ENCODE peak calls at places on chromosomes 6 and 20, in six cellular contexts. One of them, this sample, is unnamed. For H3K79me2, the result is how much of the 10 kb centered on the place peaks cover.

GRCh38 chr6:166330612-166331011 is 11.7 kb downstream of the SFT2D1 start:
- DNase-seq in mesendoderm: peak
- DNase-seq in fibroblast of lung: peak
- DNase-seq in GM23338: peak
- DNase-seq in H1: peak
- DNase-seq in PC-9: no peak
- DNase-seq in this sample: no peak

GRCh38 chr6:336159-337114 is 44.1 kb downstream of the DUSP22 start:
- DNase-seq in mesendoderm: no peak
- DNase-seq in fibroblast of lung: no peak
- DNase-seq in GM23338: no peak
- DNase-seq in H1: no peak
- DNase-seq in PC-9: no peak
- DNase-seq in this sample: no peak

GRCh38 chr6:146103416-146104072 is 74.7 kb downstream of the GRM1 start:
- DNase-seq in mesendoderm: peak
- DNase-seq in fibroblast of lung: no peak
- DNase-seq in GM23338: peak
- DNase-seq in H1: no peak
- DNase-seq in PC-9: no peak
- DNase-seq in this sample: no peak

GRCh38 chr6:170243386-170243785 is 47.5 kb downstream of the DLL1 start:
- DNase-seq in mesendoderm: no peak
- DNase-seq in fibroblast of lung: no peak
- DNase-seq in GM23338: no peak
- DNase-seq in H1: no peak
- DNase-seq in PC-9: no peak
- DNase-seq in this sample: no peak

GRCh38 chr20:47620808-47621805 is 119.4 kb downstream of the NCOA3 start:
- DNase-seq in mesendoderm: peak
- DNase-seq in fibroblast of lung: peak
- DNase-seq in GM23338: peak
- DNase-seq in H1: no peak
- DNase-seq in PC-9: peak
- DNase-seq in this sample: peak

GRCh38 chr6:145247677-145248419 is 487.5 kb downstream of the EPM2A start:
- DNase-seq in mesendoderm: peak
- DNase-seq in fibroblast of lung: peak
- DNase-seq in GM23338: no peak
- DNase-seq in H1: no peak
- DNase-seq in PC-9: peak
- DNase-seq in this sample: peak

GRCh38 chr20:41534842-41535241 is 83.3 kb downstream of the CHD6 start:
- DNase-seq in mesendoderm: no peak
- DNase-seq in fibroblast of lung: peak
- DNase-seq in GM23338: no peak
- DNase-seq in H1: no peak
- DNase-seq in PC-9: no peak
- DNase-seq in this sample: no peak

GRCh38 chr6:129289442-129289841 is 406.5 kb downstream of the LAMA2 start:
- DNase-seq in mesendoderm: no peak
- DNase-seq in fibroblast of lung: no peak
- DNase-seq in GM23338: no peak
- DNase-seq in H1: no peak
- DNase-seq in PC-9: no peak
- DNase-seq in this sample: no peak

GRCh38 chr6:170006524-170007467 is 255.4 kb downstream of the ERMARD start:
- DNase-seq in mesendoderm: peak
- DNase-seq in fibroblast of lung: no peak
- DNase-seq in GM23338: peak
- DNase-seq in H1: peak
- DNase-seq in PC-9: no peak
- DNase-seq in this sample: no peak

GRCh38 chr6:52109073-52109635 is 21.7 kb upstream of the PKHD1 start:
- DNase-seq in mesendoderm: no peak
- DNase-seq in fibroblast of lung: no peak
- DNase-seq in GM23338: no peak
- DNase-seq in H1: no peak
- DNase-seq in PC-9: no peak
- DNase-seq in this sample: no peak

GRCh38 chr6:27062755-27063154 is 184.7 kb upstream of the PRSS16 start:
- DNase-seq in mesendoderm: no peak
- DNase-seq in fibroblast of lung: no peak
- DNase-seq in GM23338: no peak
- DNase-seq in H1: no peak
- DNase-seq in PC-9: no peak
- DNase-seq in this sample: no peak

GRCh38 chr6:144715344-144715743 is 430.2 kb downstream of the UTRN start:
- DNase-seq in mesendoderm: peak
- DNase-seq in fibroblast of lung: no peak
- DNase-seq in GM23338: no peak
- DNase-seq in H1: no peak
- DNase-seq in PC-9: no peak
- DNase-seq in this sample: peak

GRCh38 chr6:135576055-135576454 is 78.5 kb upstream of the AHI1 start:
- DNase-seq in mesendoderm: no peak
- DNase-seq in fibroblast of lung: peak
- DNase-seq in GM23338: no peak
- DNase-seq in H1: no peak
- DNase-seq in PC-9: no peak
- DNase-seq in this sample: no peak

GRCh38 chr6:117771403-117771802 is 96.1 kb downstream of the NUS1 start:
- DNase-seq in mesendoderm: no peak
- DNase-seq in fibroblast of lung: no peak
- DNase-seq in GM23338: no peak
- DNase-seq in H1: no peak
- DNase-seq in PC-9: no peak
- DNase-seq in this sample: no peak

GRCh38 chr6:170080828-170081368 is 210.0 kb downstream of the DLL1 start:
- DNase-seq in mesendoderm: no peak
- DNase-seq in fibroblast of lung: no peak
- DNase-seq in GM23338: no peak
- DNase-seq in H1: peak
- DNase-seq in PC-9: no peak
- DNase-seq in this sample: no peak

GRCh38 chr6:20778917-20779316 is 244.7 kb downstream of the CDKAL1 start:
- DNase-seq in mesendoderm: no peak
- DNase-seq in fibroblast of lung: peak
- DNase-seq in GM23338: no peak
- DNase-seq in H1: no peak
- DNase-seq in PC-9: no peak
- DNase-seq in this sample: no peak

GRCh38 chr6:32167154-32167760 is 2.9 kb downstream of the EGFL8 start:
- DNase-seq in mesendoderm: no peak
- DNase-seq in fibroblast of lung: no peak
- DNase-seq in GM23338: peak
- DNase-seq in H1: peak
- DNase-seq in PC-9: no peak
- DNase-seq in this sample: no peak

GRCh38 chr6:6942826-6943225 is 164.9 kb upstream of the RREB1 start:
- DNase-seq in mesendoderm: no peak
- DNase-seq in fibroblast of lung: peak
- DNase-seq in GM23338: no peak
- DNase-seq in H1: no peak
- DNase-seq in PC-9: no peak
- DNase-seq in this sample: no peak

GRCh38 chr6:166942393-166943168 is 13.8 kb downstream of the RNASET2 start:
- DNase-seq in mesendoderm: no peak
- DNase-seq in fibroblast of lung: peak
- DNase-seq in GM23338: no peak
- DNase-seq in H1: no peak
- DNase-seq in PC-9: no peak
- DNase-seq in this sample: peak

GRCh38 chr20:33554914-33555420 is 65.1 kb downstream of the CBFA2T2 start:
- DNase-seq in mesendoderm: peak
- DNase-seq in fibroblast of lung: peak
- DNase-seq in GM23338: peak
- DNase-seq in H1: no peak
- DNase-seq in PC-9: peak
- DNase-seq in this sample: peak

GRCh38 chr6:52697903-52698302 is 27.0 kb downstream of the TMEM14A start:
- DNase-seq in mesendoderm: peak
- DNase-seq in fibroblast of lung: peak
- DNase-seq in GM23338: peak
- DNase-seq in H1: no peak
- DNase-seq in PC-9: no peak
- DNase-seq in this sample: peak

GRCh38 chr6:25312034-25312620 is 33.0 kb downstream of the CARMIL1 start:
- DNase-seq in mesendoderm: no peak
- DNase-seq in fibroblast of lung: peak
- DNase-seq in GM23338: no peak
- DNase-seq in H1: no peak
- DNase-seq in PC-9: no peak
- DNase-seq in this sample: peak

GRCh38 chr6:165468836-165469235 is 159.4 kb upstream of the C6orf118 start:
- DNase-seq in mesendoderm: no peak
- DNase-seq in fibroblast of lung: no peak
- DNase-seq in GM23338: no peak
- DNase-seq in H1: no peak
- DNase-seq in PC-9: no peak
- DNase-seq in this sample: no peak

GRCh38 chr6:114304304-114304887 is 38.4 kb downstream of the HS3ST5 start:
- DNase-seq in mesendoderm: no peak
- DNase-seq in fibroblast of lung: peak
- DNase-seq in GM23338: peak
- DNase-seq in H1: no peak
- DNase-seq in PC-9: peak
- DNase-seq in this sample: peak

GRCh38 chr20:46342451-46343357 is 34.4 kb upstream of the CDH22 start:
- DNase-seq in mesendoderm: no peak
- DNase-seq in fibroblast of lung: no peak
- DNase-seq in GM23338: no peak
- DNase-seq in H1: no peak
- DNase-seq in PC-9: no peak
- DNase-seq in this sample: no peak

GRCh38 chr20:57707849-57708693 is 1.7 kb downstream of the PMEPA1 start:
- DNase-seq in mesendoderm: no peak
- DNase-seq in fibroblast of lung: no peak
- DNase-seq in GM23338: no peak
- DNase-seq in H1: no peak
- DNase-seq in PC-9: no peak
- DNase-seq in this sample: peak

GRCh38 chr6:84758486-84758885 is 5.9 kb downstream of the TBX18 start:
- DNase-seq in mesendoderm: no peak
- DNase-seq in fibroblast of lung: no peak
- DNase-seq in GM23338: no peak
- DNase-seq in H1: no peak
- DNase-seq in PC-9: no peak
- DNase-seq in this sample: no peak

GRCh38 chr6:145815875-145816274 is 1.3 kb upstream of the FBXO30 start:
- DNase-seq in mesendoderm: no peak
- DNase-seq in fibroblast of lung: peak
- DNase-seq in GM23338: no peak
- DNase-seq in H1: no peak
- DNase-seq in PC-9: no peak
- DNase-seq in this sample: no peak

GRCh38 chr20:63819224-63819917 is 11.7 kb downstream of the ZBTB46 start:
- DNase-seq in mesendoderm: peak
- DNase-seq in fibroblast of lung: peak
- DNase-seq in GM23338: peak
- DNase-seq in H1: no peak
- DNase-seq in PC-9: no peak
- DNase-seq in this sample: peak

GRCh38 chr6:109867009-109867969 is 110.8 kb upstream of the GPR6 start:
- DNase-seq in mesendoderm: peak
- DNase-seq in fibroblast of lung: peak
- DNase-seq in GM23338: no peak
- DNase-seq in H1: no peak
- DNase-seq in PC-9: no peak
- DNase-seq in this sample: peak

GRCh38 chr6:37514840-37515239 is 15.1 kb upstream of the CCDC167 start:
- DNase-seq in mesendoderm: no peak
- DNase-seq in fibroblast of lung: no peak
- DNase-seq in GM23338: no peak
- DNase-seq in H1: no peak
- DNase-seq in PC-9: no peak
- DNase-seq in this sample: no peak

GRCh38 chr6:110542311-110543024 is 66.1 kb upstream of the SLC22A16 start:
- DNase-seq in mesendoderm: peak
- DNase-seq in fibroblast of lung: no peak
- DNase-seq in GM23338: no peak
- DNase-seq in H1: no peak
- DNase-seq in PC-9: no peak
- DNase-seq in this sample: no peak

GRCh38 chr6:108626777-108627176 is 66.1 kb downstream of the FOXO3 start:
- DNase-seq in mesendoderm: no peak
- DNase-seq in fibroblast of lung: no peak
- DNase-seq in GM23338: no peak
- DNase-seq in H1: no peak
- DNase-seq in PC-9: no peak
- DNase-seq in this sample: no peak

GRCh38 chr20:61295726-61296628 is 43.9 kb downstream of the CDH4 start:
- DNase-seq in mesendoderm: no peak
- DNase-seq in fibroblast of lung: no peak
- DNase-seq in GM23338: no peak
- DNase-seq in H1: peak
- DNase-seq in PC-9: no peak
- DNase-seq in this sample: no peak
- H3K79me2 ChIP-seq in mesendoderm: under half
- H3K79me2 ChIP-seq in fibroblast of lung: under half
- H3K79me2 ChIP-seq in GM23338: under half
- H3K79me2 ChIP-seq in H1: under half
- H3K79me2 ChIP-seq in PC-9: under half
- H3K79me2 ChIP-seq in this sample: under half

GRCh38 chr6:13466304-13467215 is 20.8 kb downstream of the GFOD1 start:
- DNase-seq in mesendoderm: no peak
- DNase-seq in fibroblast of lung: peak
- DNase-seq in GM23338: no peak
- DNase-seq in H1: no peak
- DNase-seq in PC-9: no peak
- DNase-seq in this sample: no peak
- H3K79me2 ChIP-seq in mesendoderm: under half
- H3K79me2 ChIP-seq in fibroblast of lung: under half
- H3K79me2 ChIP-seq in GM23338: under half
- H3K79me2 ChIP-seq in H1: under half
- H3K79me2 ChIP-seq in PC-9: under half
- H3K79me2 ChIP-seq in this sample: under half

GRCh38 chr6:11586574-11586973 is 49.0 kb downstream of the TMEM170B start:
- DNase-seq in mesendoderm: peak
- DNase-seq in fibroblast of lung: peak
- DNase-seq in GM23338: peak
- DNase-seq in H1: no peak
- DNase-seq in PC-9: peak
- DNase-seq in this sample: peak
- H3K79me2 ChIP-seq in mesendoderm: under half
- H3K79me2 ChIP-seq in fibroblast of lung: under half
- H3K79me2 ChIP-seq in GM23338: under half
- H3K79me2 ChIP-seq in H1: under half
- H3K79me2 ChIP-seq in PC-9: under half
- H3K79me2 ChIP-seq in this sample: under half

DNA sequence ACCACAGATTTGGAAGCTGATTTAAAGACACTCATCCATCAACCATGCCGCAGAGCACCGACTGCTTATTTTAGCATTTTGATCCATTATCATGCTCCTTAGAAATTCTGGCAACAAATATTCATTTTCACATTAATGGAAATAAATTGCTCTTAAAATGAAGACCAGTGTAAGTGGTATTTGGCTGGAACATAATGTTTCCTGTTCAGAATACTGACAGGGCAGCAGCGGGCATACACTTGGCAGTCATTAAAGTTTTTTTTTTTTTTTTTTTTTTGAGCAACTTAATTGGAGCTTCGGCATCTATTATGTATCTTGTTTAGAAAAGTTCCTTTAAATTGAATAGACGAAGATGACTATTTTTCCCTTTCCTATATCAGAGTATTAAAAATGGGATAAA is 47.4 kb downstream of the MAP3K5 start:
- DNase-seq in mesendoderm: no peak
- DNase-seq in fibroblast of lung: no peak
- DNase-seq in GM23338: no peak
- DNase-seq in H1: no peak
- DNase-seq in PC-9: no peak
- DNase-seq in this sample: no peak
- H3K79me2 ChIP-seq in mesendoderm: under half
- H3K79me2 ChIP-seq in fibroblast of lung: under half
- H3K79me2 ChIP-seq in GM23338: under half
- H3K79me2 ChIP-seq in H1: under half
- H3K79me2 ChIP-seq in PC-9: half or more
- H3K79me2 ChIP-seq in this sample: under half

This sample was measured in endothelial cell of umbilical vein.